ENCODE peak calls at places on chromosomes 12 and 14, in six cellular contexts. One of them, this sample, is unnamed.

GRCh38 chr14:105018414-105018813 is 2.5 kb downstream of the CDCA4 start:
- DNase-seq in colonic mucosa: no peak
- DNase-seq in activated CD4-positive, alpha-beta memory T cell treated with anti-CD3 and anti-CD28 coated beads, Interleukin-2, amount 10 ng/mL, durations not matched to agents 7 days and 5 days: no peak
- DNase-seq in activated CD4-positive, alpha-beta T cell treated with anti-CD3 and anti-CD28 coated beads, Interleukin-2, amount 50 U/mL, for 24 hours: no peak
- DNase-seq in CD8-positive, alpha-beta memory T cell: no peak
- DNase-seq in type B pancreatic cell: no peak
- DNase-seq in this sample: no peak

GRCh38 chr12:7324176-7324575 is 20.3 kb downstream of the ACSM4 start:
- DNase-seq in colonic mucosa: no peak
- DNase-seq in activated CD4-positive, alpha-beta memory T cell treated with anti-CD3 and anti-CD28 coated beads, Interleukin-2, amount 10 ng/mL, durations not matched to agents 7 days and 5 days: no peak
- DNase-seq in activated CD4-positive, alpha-beta T cell treated with anti-CD3 and anti-CD28 coated beads, Interleukin-2, amount 50 U/mL, for 24 hours: no peak
- DNase-seq in CD8-positive, alpha-beta memory T cell: no peak
- DNase-seq in type B pancreatic cell: no peak
- DNase-seq in this sample: no peak

GRCh38 chr12:67827820-67828383 is 161.3 kb upstream of the IFNG-AS1 start:
- DNase-seq in colonic mucosa: peak
- DNase-seq in activated CD4-positive, alpha-beta memory T cell treated with anti-CD3 and anti-CD28 coated beads, Interleukin-2, amount 10 ng/mL, durations not matched to agents 7 days and 5 days: peak
- DNase-seq in activated CD4-positive, alpha-beta T cell treated with anti-CD3 and anti-CD28 coated beads, Interleukin-2, amount 50 U/mL, for 24 hours: peak
- DNase-seq in CD8-positive, alpha-beta memory T cell: no peak
- DNase-seq in type B pancreatic cell: no peak
- DNase-seq in this sample: peak

GRCh38 chr12:32993404-32993803 is 96.8 kb upstream of the PKP2 start:
- DNase-seq in colonic mucosa: no peak
- DNase-seq in activated CD4-positive, alpha-beta memory T cell treated with anti-CD3 and anti-CD28 coated beads, Interleukin-2, amount 10 ng/mL, durations not matched to agents 7 days and 5 days: no peak
- DNase-seq in activated CD4-positive, alpha-beta T cell treated with anti-CD3 and anti-CD28 coated beads, Interleukin-2, amount 50 U/mL, for 24 hours: no peak
- DNase-seq in CD8-positive, alpha-beta memory T cell: no peak
- DNase-seq in type B pancreatic cell: no peak
- DNase-seq in this sample: no peak

GRCh38 chr14:81509321-81509720 is 24.3 kb downstream of the SEL1L start:
- DNase-seq in colonic mucosa: no peak
- DNase-seq in activated CD4-positive, alpha-beta memory T cell treated with anti-CD3 and anti-CD28 coated beads, Interleukin-2, amount 10 ng/mL, durations not matched to agents 7 days and 5 days: no peak
- DNase-seq in activated CD4-positive, alpha-beta T cell treated with anti-CD3 and anti-CD28 coated beads, Interleukin-2, amount 50 U/mL, for 24 hours: no peak
- DNase-seq in CD8-positive, alpha-beta memory T cell: no peak
- DNase-seq in type B pancreatic cell: no peak
- DNase-seq in this sample: no peak

GRCh38 chr14:57937681-57938080 is 71.8 kb upstream of the SLC35F4 start:
- DNase-seq in colonic mucosa: no peak
- DNase-seq in activated CD4-positive, alpha-beta memory T cell treated with anti-CD3 and anti-CD28 coated beads, Interleukin-2, amount 10 ng/mL, durations not matched to agents 7 days and 5 days: no peak
- DNase-seq in activated CD4-positive, alpha-beta T cell treated with anti-CD3 and anti-CD28 coated beads, Interleukin-2, amount 50 U/mL, for 24 hours: no peak
- DNase-seq in CD8-positive, alpha-beta memory T cell: no peak
- DNase-seq in type B pancreatic cell: no peak
- DNase-seq in this sample: no peak

GRCh38 chr12:6807170-6807569 is 14.5 kb upstream of the GPR162 start:
- DNase-seq in colonic mucosa: no peak
- DNase-seq in activated CD4-positive, alpha-beta memory T cell treated with anti-CD3 and anti-CD28 coated beads, Interleukin-2, amount 10 ng/mL, durations not matched to agents 7 days and 5 days: no peak
- DNase-seq in activated CD4-positive, alpha-beta T cell treated with anti-CD3 and anti-CD28 coated beads, Interleukin-2, amount 50 U/mL, for 24 hours: no peak
- DNase-seq in CD8-positive, alpha-beta memory T cell: no peak
- DNase-seq in type B pancreatic cell: no peak
- DNase-seq in this sample: no peak

GRCh38 chr12:52649066-52649465 is 2.9 kb downstream of the KRT2 start:
- DNase-seq in colonic mucosa: no peak
- DNase-seq in activated CD4-positive, alpha-beta memory T cell treated with anti-CD3 and anti-CD28 coated beads, Interleukin-2, amount 10 ng/mL, durations not matched to agents 7 days and 5 days: no peak
- DNase-seq in activated CD4-positive, alpha-beta T cell treated with anti-CD3 and anti-CD28 coated beads, Interleukin-2, amount 50 U/mL, for 24 hours: no peak
- DNase-seq in CD8-positive, alpha-beta memory T cell: no peak
- DNase-seq in type B pancreatic cell: no peak
- DNase-seq in this sample: no peak

GRCh38 chr14:23538049-23538718 is 13.4 kb downstream of the ZFHX2 start:
- DNase-seq in colonic mucosa: no peak
- DNase-seq in activated CD4-positive, alpha-beta memory T cell treated with anti-CD3 and anti-CD28 coated beads, Interleukin-2, amount 10 ng/mL, durations not matched to agents 7 days and 5 days: no peak
- DNase-seq in activated CD4-positive, alpha-beta T cell treated with anti-CD3 and anti-CD28 coated beads, Interleukin-2, amount 50 U/mL, for 24 hours: no peak
- DNase-seq in CD8-positive, alpha-beta memory T cell: no peak
- DNase-seq in type B pancreatic cell: no peak
- DNase-seq in this sample: no peak

GRCh38 chr14:104113631-104114420 is 24.6 kb upstream of the KIF26A start:
- DNase-seq in colonic mucosa: peak
- DNase-seq in activated CD4-positive, alpha-beta memory T cell treated with anti-CD3 and anti-CD28 coated beads, Interleukin-2, amount 10 ng/mL, durations not matched to agents 7 days and 5 days: no peak
- DNase-seq in activated CD4-positive, alpha-beta T cell treated with anti-CD3 and anti-CD28 coated beads, Interleukin-2, amount 50 U/mL, for 24 hours: no peak
- DNase-seq in CD8-positive, alpha-beta memory T cell: no peak
- DNase-seq in type B pancreatic cell: no peak
- DNase-seq in this sample: no peak

GRCh38 chr12:56271031-56271430 is 4.3 kb downstream of the COQ10A start:
- DNase-seq in colonic mucosa: no peak
- DNase-seq in activated CD4-positive, alpha-beta memory T cell treated with anti-CD3 and anti-CD28 coated beads, Interleukin-2, amount 10 ng/mL, durations not matched to agents 7 days and 5 days: no peak
- DNase-seq in activated CD4-positive, alpha-beta T cell treated with anti-CD3 and anti-CD28 coated beads, Interleukin-2, amount 50 U/mL, for 24 hours: no peak
- DNase-seq in CD8-positive, alpha-beta memory T cell: no peak
- DNase-seq in type B pancreatic cell: no peak
- DNase-seq in this sample: no peak

GRCh38 chr12:122944588-122944987 is 21.7 kb downstream of the ABCB9 start:
- DNase-seq in colonic mucosa: no peak
- DNase-seq in activated CD4-positive, alpha-beta memory T cell treated with anti-CD3 and anti-CD28 coated beads, Interleukin-2, amount 10 ng/mL, durations not matched to agents 7 days and 5 days: no peak
- DNase-seq in activated CD4-positive, alpha-beta T cell treated with anti-CD3 and anti-CD28 coated beads, Interleukin-2, amount 50 U/mL, for 24 hours: no peak
- DNase-seq in CD8-positive, alpha-beta memory T cell: no peak
- DNase-seq in type B pancreatic cell: no peak
- DNase-seq in this sample: peak

GRCh38 chr14:74502236-74503019 is 8.9 kb downstream of the ISCA2 start:
- DNase-seq in colonic mucosa: no peak
- DNase-seq in activated CD4-positive, alpha-beta memory T cell treated with anti-CD3 and anti-CD28 coated beads, Interleukin-2, amount 10 ng/mL, durations not matched to agents 7 days and 5 days: peak
- DNase-seq in activated CD4-positive, alpha-beta T cell treated with anti-CD3 and anti-CD28 coated beads, Interleukin-2, amount 50 U/mL, for 24 hours: no peak
- DNase-seq in CD8-positive, alpha-beta memory T cell: no peak
- DNase-seq in type B pancreatic cell: no peak
- DNase-seq in this sample: no peak

GRCh38 chr12:39127401-39127800 is 222.0 kb upstream of the CPNE8 start:
- DNase-seq in colonic mucosa: peak
- DNase-seq in activated CD4-positive, alpha-beta memory T cell treated with anti-CD3 and anti-CD28 coated beads, Interleukin-2, amount 10 ng/mL, durations not matched to agents 7 days and 5 days: no peak
- DNase-seq in activated CD4-positive, alpha-beta T cell treated with anti-CD3 and anti-CD28 coated beads, Interleukin-2, amount 50 U/mL, for 24 hours: no peak
- DNase-seq in CD8-positive, alpha-beta memory T cell: no peak
- DNase-seq in type B pancreatic cell: no peak
- DNase-seq in this sample: no peak

GRCh38 chr12:56724989-56725722 is at the start of gene NACA:
- DNase-seq in colonic mucosa: peak
- DNase-seq in activated CD4-positive, alpha-beta memory T cell treated with anti-CD3 and anti-CD28 coated beads, Interleukin-2, amount 10 ng/mL, durations not matched to agents 7 days and 5 days: peak
- DNase-seq in activated CD4-positive, alpha-beta T cell treated with anti-CD3 and anti-CD28 coated beads, Interleukin-2, amount 50 U/mL, for 24 hours: peak
- DNase-seq in CD8-positive, alpha-beta memory T cell: peak
- DNase-seq in type B pancreatic cell: peak
- DNase-seq in this sample: peak

GRCh38 chr14:89425931-89426330 is 8.9 kb upstream of the FOXN3 start:
- DNase-seq in colonic mucosa: no peak
- DNase-seq in activated CD4-positive, alpha-beta memory T cell treated with anti-CD3 and anti-CD28 coated beads, Interleukin-2, amount 10 ng/mL, durations not matched to agents 7 days and 5 days: no peak
- DNase-seq in activated CD4-positive, alpha-beta T cell treated with anti-CD3 and anti-CD28 coated beads, Interleukin-2, amount 50 U/mL, for 24 hours: no peak
- DNase-seq in CD8-positive, alpha-beta memory T cell: no peak
- DNase-seq in type B pancreatic cell: no peak
- DNase-seq in this sample: no peak

GRCh38 chr12:46492471-46493351 is 120.1 kb upstream of the SLC38A2 start:
- DNase-seq in colonic mucosa: no peak
- DNase-seq in activated CD4-positive, alpha-beta memory T cell treated with anti-CD3 and anti-CD28 coated beads, Interleukin-2, amount 10 ng/mL, durations not matched to agents 7 days and 5 days: no peak
- DNase-seq in activated CD4-positive, alpha-beta T cell treated with anti-CD3 and anti-CD28 coated beads, Interleukin-2, amount 50 U/mL, for 24 hours: no peak
- DNase-seq in CD8-positive, alpha-beta memory T cell: no peak
- DNase-seq in type B pancreatic cell: no peak
- DNase-seq in this sample: peak

GRCh38 chr12:122078141-122079037 is at the start of gene MLXIP:
- DNase-seq in colonic mucosa: peak
- DNase-seq in activated CD4-positive, alpha-beta memory T cell treated with anti-CD3 and anti-CD28 coated beads, Interleukin-2, amount 10 ng/mL, durations not matched to agents 7 days and 5 days: peak
- DNase-seq in activated CD4-positive, alpha-beta T cell treated with anti-CD3 and anti-CD28 coated beads, Interleukin-2, amount 50 U/mL, for 24 hours: peak
- DNase-seq in CD8-positive, alpha-beta memory T cell: peak
- DNase-seq in type B pancreatic cell: peak
- DNase-seq in this sample: peak

GRCh38 chr12:53750812-53751335 is 905 bp downstream of the CISTR start:
- DNase-seq in colonic mucosa: no peak
- DNase-seq in activated CD4-positive, alpha-beta memory T cell treated with anti-CD3 and anti-CD28 coated beads, Interleukin-2, amount 10 ng/mL, durations not matched to agents 7 days and 5 days: no peak
- DNase-seq in activated CD4-positive, alpha-beta T cell treated with anti-CD3 and anti-CD28 coated beads, Interleukin-2, amount 50 U/mL, for 24 hours: no peak
- DNase-seq in CD8-positive, alpha-beta memory T cell: no peak
- DNase-seq in type B pancreatic cell: no peak
- DNase-seq in this sample: peak

GRCh38 chr12:114167431-114167830 is 201.3 kb upstream of the RBM19 start:
- DNase-seq in colonic mucosa: no peak
- DNase-seq in activated CD4-positive, alpha-beta memory T cell treated with anti-CD3 and anti-CD28 coated beads, Interleukin-2, amount 10 ng/mL, durations not matched to agents 7 days and 5 days: no peak
- DNase-seq in activated CD4-positive, alpha-beta T cell treated with anti-CD3 and anti-CD28 coated beads, Interleukin-2, amount 50 U/mL, for 24 hours: no peak
- DNase-seq in CD8-positive, alpha-beta memory T cell: no peak
- DNase-seq in type B pancreatic cell: no peak
- DNase-seq in this sample: no peak

GRCh38 chr14:105047283-105048016 is 17.8 kb downstream of the GPR132 start:
- DNase-seq in colonic mucosa: no peak
- DNase-seq in activated CD4-positive, alpha-beta memory T cell treated with anti-CD3 and anti-CD28 coated beads, Interleukin-2, amount 10 ng/mL, durations not matched to agents 7 days and 5 days: no peak
- DNase-seq in activated CD4-positive, alpha-beta T cell treated with anti-CD3 and anti-CD28 coated beads, Interleukin-2, amount 50 U/mL, for 24 hours: no peak
- DNase-seq in CD8-positive, alpha-beta memory T cell: no peak
- DNase-seq in type B pancreatic cell: no peak
- DNase-seq in this sample: no peak

GRCh38 chr12:108854055-108854452 is 3.3 kb downstream of the SSH1 start:
- DNase-seq in colonic mucosa: no peak
- DNase-seq in activated CD4-positive, alpha-beta memory T cell treated with anti-CD3 and anti-CD28 coated beads, Interleukin-2, amount 10 ng/mL, durations not matched to agents 7 days and 5 days: no peak
- DNase-seq in activated CD4-positive, alpha-beta T cell treated with anti-CD3 and anti-CD28 coated beads, Interleukin-2, amount 50 U/mL, for 24 hours: no peak
- DNase-seq in CD8-positive, alpha-beta memory T cell: no peak
- DNase-seq in type B pancreatic cell: no peak
- DNase-seq in this sample: peak

GRCh38 chr12:131759176-131759575 is 48.3 kb downstream of the SFSWAP start:
- DNase-seq in colonic mucosa: no peak
- DNase-seq in activated CD4-positive, alpha-beta memory T cell treated with anti-CD3 and anti-CD28 coated beads, Interleukin-2, amount 10 ng/mL, durations not matched to agents 7 days and 5 days: no peak
- DNase-seq in activated CD4-positive, alpha-beta T cell treated with anti-CD3 and anti-CD28 coated beads, Interleukin-2, amount 50 U/mL, for 24 hours: no peak
- DNase-seq in CD8-positive, alpha-beta memory T cell: no peak
- DNase-seq in type B pancreatic cell: no peak
- DNase-seq in this sample: no peak

GRCh38 chr12:2451025-2451424 is 343.7 kb upstream of the FKBP4 start:
- DNase-seq in colonic mucosa: no peak
- DNase-seq in activated CD4-positive, alpha-beta memory T cell treated with anti-CD3 and anti-CD28 coated beads, Interleukin-2, amount 10 ng/mL, durations not matched to agents 7 days and 5 days: no peak
- DNase-seq in activated CD4-positive, alpha-beta T cell treated with anti-CD3 and anti-CD28 coated beads, Interleukin-2, amount 50 U/mL, for 24 hours: no peak
- DNase-seq in CD8-positive, alpha-beta memory T cell: no peak
- DNase-seq in type B pancreatic cell: no peak
- DNase-seq in this sample: no peak